ENCODE peak calls at places on chromosomes 4 and X, in seven cellular contexts. One of them, this sample, is unnamed.

GRCh38 chr4:151324124-151324448 is 1.3 kb downstream of the SH3D19 start:
- DNase-seq in left ventricle myocardium inferior: no peak
- DNase-seq in GM23248: no peak
- DNase-seq in RWPE1: no peak
- DNase-seq in caudate nucleus: no peak
- DNase-seq in SK-N-MC: no peak
- DNase-seq in aorta: no peak
- DNase-seq in this sample: no peak

GRCh38 chrX:46722742-46723568 is 36.0 kb downstream of the SLC9A7 start:
- DNase-seq in RWPE1: peak
- DNase-seq in left ventricle myocardium inferior: no peak
- DNase-seq in aorta: no peak
- DNase-seq in GM23248: peak
- DNase-seq in caudate nucleus: no peak
- DNase-seq in SK-N-MC: no peak
- DNase-seq in this sample: no peak

GRCh38 chrX:39642071-39642470 is 455.7 kb downstream of the BCOR start:
- DNase-seq in left ventricle myocardium inferior: peak
- DNase-seq in SK-N-MC: no peak
- DNase-seq in GM23248: no peak
- DNase-seq in aorta: no peak
- DNase-seq in caudate nucleus: no peak
- DNase-seq in RWPE1: no peak
- DNase-seq in this sample: no peak

GRCh38 chrX:44874481-44875184 is 1.6 kb downstream of the KDM6A start:
- DNase-seq in SK-N-MC: no peak
- DNase-seq in aorta: no peak
- DNase-seq in caudate nucleus: no peak
- DNase-seq in GM23248: peak
- DNase-seq in left ventricle myocardium inferior: no peak
- DNase-seq in RWPE1: peak
- DNase-seq in this sample: peak

GRCh38 chr4:184895012-184895795 is 69.4 kb upstream of the ACSL1 start:
- DNase-seq in RWPE1: no peak
- DNase-seq in GM23248: no peak
- DNase-seq in left ventricle myocardium inferior: no peak
- DNase-seq in aorta: no peak
- DNase-seq in SK-N-MC: no peak
- DNase-seq in caudate nucleus: no peak
- DNase-seq in this sample: no peak

GRCh38 chr4:14254252-14254651 is 626.7 kb upstream of the BOD1L1 start:
- DNase-seq in left ventricle myocardium inferior: peak
- DNase-seq in SK-N-MC: no peak
- DNase-seq in RWPE1: peak
- DNase-seq in caudate nucleus: no peak
- DNase-seq in aorta: no peak
- DNase-seq in GM23248: peak
- DNase-seq in this sample: no peak

GRCh38 chr4:13313856-13314255 is 170.3 kb downstream of the RAB28 start:
- DNase-seq in left ventricle myocardium inferior: no peak
- DNase-seq in caudate nucleus: no peak
- DNase-seq in RWPE1: no peak
- DNase-seq in aorta: no peak
- DNase-seq in SK-N-MC: no peak
- DNase-seq in GM23248: no peak
- DNase-seq in this sample: no peak

GRCh38 chrX:10239611-10240064 is 82.9 kb downstream of the CLCN4 start:
- DNase-seq in GM23248: peak
- DNase-seq in left ventricle myocardium inferior: no peak
- DNase-seq in RWPE1: no peak
- DNase-seq in aorta: no peak
- DNase-seq in SK-N-MC: no peak
- DNase-seq in caudate nucleus: no peak
- DNase-seq in this sample: no peak

GRCh38 chr4:94889961-94890360 is 132.2 kb downstream of the BMPR1B start:
- DNase-seq in GM23248: peak
- DNase-seq in aorta: no peak
- DNase-seq in caudate nucleus: no peak
- DNase-seq in left ventricle myocardium inferior: no peak
- DNase-seq in RWPE1: peak
- DNase-seq in SK-N-MC: no peak
- DNase-seq in this sample: no peak

DNA sequence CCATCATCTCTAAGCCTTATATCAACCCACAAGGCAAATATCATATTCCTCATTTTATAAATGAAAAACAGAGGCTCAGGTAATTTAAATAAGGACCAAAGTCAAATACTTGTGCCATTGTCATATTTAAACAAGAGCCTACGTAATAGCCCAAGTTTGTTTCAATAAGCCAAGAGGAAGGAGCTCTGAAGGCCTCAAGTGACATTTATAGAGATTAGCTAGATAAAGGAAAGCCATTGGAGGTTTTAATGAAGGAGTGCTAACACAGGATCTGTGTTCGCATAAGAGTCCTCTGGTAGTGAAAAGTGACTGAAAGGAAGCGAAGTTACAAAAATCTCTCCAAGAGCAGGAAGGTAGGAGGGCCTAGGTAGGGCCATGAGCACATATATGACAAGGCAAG is 384.9 kb upstream of the NOCT start:
- DNase-seq in caudate nucleus: no peak
- DNase-seq in aorta: no peak
- DNase-seq in RWPE1: no peak
- DNase-seq in GM23248: no peak
- DNase-seq in SK-N-MC: no peak
- DNase-seq in left ventricle myocardium inferior: no peak
- DNase-seq in this sample: no peak
- H3K27ac ChIP-seq in caudate nucleus: no peak
- H3K27ac ChIP-seq in aorta: no peak
- H3K27ac ChIP-seq in RWPE1: no peak
- H3K27ac ChIP-seq in GM23248: no peak
- H3K27ac ChIP-seq in SK-N-MC: no peak
- H3K27ac ChIP-seq in left ventricle myocardium inferior: no peak
- H3K27ac ChIP-seq in this sample: no peak

DNA sequence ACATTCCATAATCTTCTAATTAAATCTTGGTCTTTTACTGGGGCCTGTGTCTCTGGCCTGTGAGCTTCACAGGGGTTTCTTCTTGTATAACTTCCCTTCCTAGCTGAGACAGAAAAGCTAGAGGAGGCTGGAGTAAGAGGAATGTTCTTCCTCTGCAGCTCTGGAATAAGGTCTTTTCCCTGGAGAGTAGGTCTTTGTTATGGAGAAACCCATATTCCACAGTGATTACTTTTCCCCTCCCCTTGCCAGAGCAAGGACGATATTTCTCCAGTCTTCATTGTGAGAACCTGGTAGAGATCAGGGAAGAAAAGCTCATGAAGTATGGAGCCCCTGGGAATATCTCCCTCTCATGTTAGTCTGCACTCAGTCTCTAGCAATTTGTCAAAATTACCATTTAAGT is 18.8 kb upstream of the GLRB start:
- DNase-seq in RWPE1: no peak
- DNase-seq in SK-N-MC: peak
- DNase-seq in caudate nucleus: no peak
- DNase-seq in left ventricle myocardium inferior: no peak
- DNase-seq in GM23248: no peak
- DNase-seq in aorta: no peak
- DNase-seq in this sample: no peak
- H3K27ac ChIP-seq in RWPE1: no peak
- H3K27ac ChIP-seq in SK-N-MC: no peak
- H3K27ac ChIP-seq in caudate nucleus: no peak
- H3K27ac ChIP-seq in left ventricle myocardium inferior: no peak
- H3K27ac ChIP-seq in GM23248: no peak
- H3K27ac ChIP-seq in aorta: no peak
- H3K27ac ChIP-seq in this sample: no peak

DNA sequence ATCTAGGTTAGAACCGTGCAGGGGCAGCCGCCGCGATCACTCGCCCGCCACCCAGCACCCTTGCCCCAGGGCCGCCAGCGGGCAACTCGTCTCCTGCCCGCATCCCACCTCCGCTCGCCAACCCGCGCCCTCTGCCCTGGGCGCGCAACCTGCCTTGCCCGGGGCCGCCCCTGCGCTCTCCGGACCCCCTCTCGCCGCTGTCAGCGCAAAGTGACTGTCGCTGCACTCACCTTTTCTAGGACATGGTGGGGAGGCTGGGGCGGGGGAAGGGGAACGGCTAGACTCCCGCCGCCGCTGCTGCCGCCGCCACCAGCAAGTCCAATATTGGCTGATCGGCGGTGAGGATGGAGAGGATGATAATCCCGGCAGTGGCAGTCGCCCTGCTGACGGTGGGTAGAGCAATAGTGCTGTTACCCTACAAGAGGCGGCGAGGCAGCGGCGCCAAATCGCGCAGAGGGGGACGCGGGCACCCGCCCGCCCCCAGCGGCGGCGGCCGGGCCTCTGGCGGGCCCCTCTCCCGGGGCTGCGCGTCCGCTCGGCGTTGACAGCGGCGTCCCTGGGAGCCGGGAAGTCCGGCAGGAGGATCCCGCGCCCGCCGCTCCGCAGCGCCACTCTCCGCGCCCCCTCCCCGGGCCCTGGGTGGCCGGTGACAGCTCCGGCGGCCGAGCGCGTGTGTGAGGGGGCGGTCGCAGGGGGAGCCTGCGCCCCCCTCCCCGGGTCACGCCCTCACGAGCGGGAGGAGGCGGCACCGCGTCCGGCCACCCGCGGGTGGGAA is 2.3 kb upstream of the NR3C2 start:
- DNase-seq in SK-N-MC: no peak
- DNase-seq in aorta: peak
- DNase-seq in left ventricle myocardium inferior: peak
- DNase-seq in RWPE1: no peak
- DNase-seq in caudate nucleus: peak
- DNase-seq in GM23248: peak
- DNase-seq in this sample: peak
- H3K27ac ChIP-seq in SK-N-MC: no peak
- H3K27ac ChIP-seq in aorta: no peak
- H3K27ac ChIP-seq in left ventricle myocardium inferior: peak
- H3K27ac ChIP-seq in RWPE1: no peak
- H3K27ac ChIP-seq in caudate nucleus: peak
- H3K27ac ChIP-seq in GM23248: no peak
- H3K27ac ChIP-seq in this sample: peak

GRCh38 chr4:170111100-170111499 is 21.3 kb upstream of the AADAT start:
- DNase-seq in aorta: no peak
- DNase-seq in left ventricle myocardium inferior: no peak
- DNase-seq in caudate nucleus: no peak
- DNase-seq in SK-N-MC: no peak
- DNase-seq in RWPE1: no peak
- DNase-seq in GM23248: no peak
- DNase-seq in this sample: no peak

GRCh38 chr4:170110290-170110672 is 20.5 kb upstream of the AADAT start:
- DNase-seq in GM23248: no peak
- DNase-seq in aorta: no peak
- DNase-seq in SK-N-MC: no peak
- DNase-seq in RWPE1: no peak
- DNase-seq in caudate nucleus: no peak
- DNase-seq in left ventricle myocardium inferior: no peak
- DNase-seq in this sample: no peak

GRCh38 chr4:170114636-170115035 is 24.9 kb upstream of the AADAT start:
- DNase-seq in SK-N-MC: no peak
- DNase-seq in RWPE1: no peak
- DNase-seq in aorta: no peak
- DNase-seq in left ventricle myocardium inferior: no peak
- DNase-seq in caudate nucleus: no peak
- DNase-seq in GM23248: no peak
- DNase-seq in this sample: no peak

GRCh38 chr4:170109586-170110289 is 20.0 kb upstream of the AADAT start:
- DNase-seq in aorta: no peak
- DNase-seq in RWPE1: no peak
- DNase-seq in GM23248: peak
- DNase-seq in SK-N-MC: no peak
- DNase-seq in caudate nucleus: no peak
- DNase-seq in left ventricle myocardium inferior: no peak
- DNase-seq in this sample: no peak

GRCh38 chr4:170111546-170111945 is 21.8 kb upstream of the AADAT start:
- DNase-seq in left ventricle myocardium inferior: no peak
- DNase-seq in RWPE1: no peak
- DNase-seq in GM23248: no peak
- DNase-seq in aorta: no peak
- DNase-seq in SK-N-MC: no peak
- DNase-seq in caudate nucleus: no peak
- DNase-seq in this sample: no peak
- H3K27ac ChIP-seq in left ventricle myocardium inferior: no peak
- H3K27ac ChIP-seq in RWPE1: no peak
- H3K27ac ChIP-seq in GM23248: no peak
- H3K27ac ChIP-seq in aorta: no peak
- H3K27ac ChIP-seq in SK-N-MC: no peak
- H3K27ac ChIP-seq in caudate nucleus: no peak
- H3K27ac ChIP-seq in this sample: no peak

GRCh38 chrX:19672211-19672814 is 157.0 kb upstream of the MAP3K15 start:
- DNase-seq in caudate nucleus: no peak
- DNase-seq in aorta: no peak
- DNase-seq in GM23248: no peak
- DNase-seq in RWPE1: no peak
- DNase-seq in SK-N-MC: no peak
- DNase-seq in left ventricle myocardium inferior: no peak
- DNase-seq in this sample: no peak
- H3K27ac ChIP-seq in caudate nucleus: no peak
- H3K27ac ChIP-seq in aorta: no peak
- H3K27ac ChIP-seq in GM23248: peak
- H3K27ac ChIP-seq in RWPE1: peak
- H3K27ac ChIP-seq in SK-N-MC: no peak
- H3K27ac ChIP-seq in left ventricle myocardium inferior: no peak
- H3K27ac ChIP-seq in this sample: no peak

GRCh38 chr4:125833-126232 is 1.5 kb downstream of the ZNF718 start:
- DNase-seq in left ventricle myocardium inferior: no peak
- DNase-seq in GM23248: no peak
- DNase-seq in SK-N-MC: no peak
- DNase-seq in RWPE1: no peak
- DNase-seq in caudate nucleus: no peak
- DNase-seq in aorta: no peak
- DNase-seq in this sample: no peak
- H3K27ac ChIP-seq in left ventricle myocardium inferior: peak
- H3K27ac ChIP-seq in GM23248: no peak
- H3K27ac ChIP-seq in SK-N-MC: no peak
- H3K27ac ChIP-seq in RWPE1: peak
- H3K27ac ChIP-seq in caudate nucleus: no peak
- H3K27ac ChIP-seq in aorta: no peak
- H3K27ac ChIP-seq in this sample: no peak

GRCh38 chr4:82799006-82799881 is 648 bp upstream of the SCD5 start:
- DNase-seq in RWPE1: no peak
- DNase-seq in GM23248: peak
- DNase-seq in left ventricle myocardium inferior: no peak
- DNase-seq in SK-N-MC: no peak
- DNase-seq in caudate nucleus: no peak
- DNase-seq in aorta: no peak
- DNase-seq in this sample: no peak
- H3K27ac ChIP-seq in RWPE1: no peak
- H3K27ac ChIP-seq in GM23248: no peak
- H3K27ac ChIP-seq in left ventricle myocardium inferior: peak
- H3K27ac ChIP-seq in SK-N-MC: no peak
- H3K27ac ChIP-seq in caudate nucleus: peak
- H3K27ac ChIP-seq in aorta: no peak
- H3K27ac ChIP-seq in this sample: no peak

GRCh38 chrX:69189972-69190371 is 24.7 kb upstream of the PJA1 start:
- DNase-seq in left ventricle myocardium inferior: peak
- DNase-seq in SK-N-MC: no peak
- DNase-seq in caudate nucleus: peak
- DNase-seq in RWPE1: no peak
- DNase-seq in GM23248: no peak
- DNase-seq in aorta: no peak
- DNase-seq in this sample: no peak
- H3K27ac ChIP-seq in left ventricle myocardium inferior: peak
- H3K27ac ChIP-seq in SK-N-MC: no peak
- H3K27ac ChIP-seq in caudate nucleus: no peak
- H3K27ac ChIP-seq in RWPE1: no peak
- H3K27ac ChIP-seq in GM23248: no peak
- H3K27ac ChIP-seq in aorta: no peak
- H3K27ac ChIP-seq in this sample: no peak

GRCh38 chr4:1080961-1081688 is 32.2 kb downstream of the RNF212 start:
- DNase-seq in GM23248: peak
- DNase-seq in RWPE1: peak
- DNase-seq in left ventricle myocardium inferior: no peak
- DNase-seq in caudate nucleus: no peak
- DNase-seq in aorta: no peak
- DNase-seq in SK-N-MC: no peak
- DNase-seq in this sample: no peak
- H3K27ac ChIP-seq in GM23248: peak
- H3K27ac ChIP-seq in RWPE1: peak
- H3K27ac ChIP-seq in left ventricle myocardium inferior: no peak
- H3K27ac ChIP-seq in caudate nucleus: no peak
- H3K27ac ChIP-seq in aorta: no peak
- H3K27ac ChIP-seq in SK-N-MC: no peak
- H3K27ac ChIP-seq in this sample: no peak